ENCODE peak calls at places on chromosomes 16 and 17, in ten cellular contexts. B is GM12891, Q is uterus, M is transverse colon, X is NB4, Z is breast epithelium, V is A549, T is heart left ventricle, K is GM12892, P is adrenal gland. H is an unnamed sample.

GRCh38 chr16:84022641-84023040 is 20.0 kb downstream of the SLC38A8 start:
- DNase-seq in P (no peak), V (no peak), T (no peak), X (no peak), Z (no peak), B (no peak), Q (no peak), K (no peak), M (no peak), H (no peak)

GRCh38 chr17:44110011-44110686 is 13.3 kb downstream of the HDAC5 start:
- DNase-seq in M (no peak), B (no peak), P (no peak), Q (no peak), T (no peak), V (no peak), K (no peak), X (no peak), Z (no peak), H (no peak)

GRCh38 chr17:4966844-4967538 is 626 bp downstream of the SPAG7 start:
- DNase-seq in M (peak), K (peak), T (peak), Z (peak), B (peak), P (peak), V (peak), Q (peak), X (peak), H (peak)

GRCh38 chr16:64253114-64253513 is 868.7 kb downstream of the CDH11 start:
- DNase-seq in T (no peak), K (no peak), Z (no peak), V (no peak), X (no peak), Q (no peak), B (no peak), P (no peak), M (no peak), H (no peak)

GRCh38 chr16:8924214-8924613 is 39.5 kb downstream of the USP7 start:
- DNase-seq in T (peak), X (no peak), V (no peak), Z (no peak), K (no peak), M (peak), B (no peak), Q (no peak), P (peak), H (no peak)

GRCh38 chr17:75996665-75997590 is 3.7 kb upstream of the CDK3 start:
- DNase-seq in B (peak), Z (peak), V (no peak), P (no peak), T (no peak), X (peak), M (peak), Q (no peak), K (no peak), H (peak)

GRCh38 chr16:15811778-15812750 is 44.8 kb downstream of the MYH11 start:
- DNase-seq in X (peak), K (no peak), B (no peak), Q (no peak), P (no peak), T (no peak), V (peak), M (no peak), Z (peak), H (peak)

GRCh38 chr17:61250335-61250890 is 149.2 kb upstream of the TBX2 start:
- DNase-seq in T (no peak), B (no peak), K (no peak), Z (no peak), Q (no peak), V (peak), P (no peak), M (no peak), X (peak), H (no peak)

GRCh38 chr17:28935744-28936460 is 15.4 kb downstream of the PHF12 start:
- DNase-seq in M (no peak), P (no peak), V (no peak), B (no peak), X (no peak), K (no peak), T (no peak), Q (no peak), Z (no peak), H (no peak)

GRCh38 chr17:64500923-64501765 is 4.3 kb upstream of the POLG2 start:
- DNase-seq in B (no peak), M (no peak), T (no peak), K (no peak), P (no peak), V (no peak), X (no peak), Z (no peak), Q (no peak), H (no peak)
- TF ChIP-seq POLR2A in B (peak), M (no peak), T (no peak), K (peak), P (no peak), V (no peak), X (no peak), Z (no peak), Q (no peak), H (no peak)

DNA sequence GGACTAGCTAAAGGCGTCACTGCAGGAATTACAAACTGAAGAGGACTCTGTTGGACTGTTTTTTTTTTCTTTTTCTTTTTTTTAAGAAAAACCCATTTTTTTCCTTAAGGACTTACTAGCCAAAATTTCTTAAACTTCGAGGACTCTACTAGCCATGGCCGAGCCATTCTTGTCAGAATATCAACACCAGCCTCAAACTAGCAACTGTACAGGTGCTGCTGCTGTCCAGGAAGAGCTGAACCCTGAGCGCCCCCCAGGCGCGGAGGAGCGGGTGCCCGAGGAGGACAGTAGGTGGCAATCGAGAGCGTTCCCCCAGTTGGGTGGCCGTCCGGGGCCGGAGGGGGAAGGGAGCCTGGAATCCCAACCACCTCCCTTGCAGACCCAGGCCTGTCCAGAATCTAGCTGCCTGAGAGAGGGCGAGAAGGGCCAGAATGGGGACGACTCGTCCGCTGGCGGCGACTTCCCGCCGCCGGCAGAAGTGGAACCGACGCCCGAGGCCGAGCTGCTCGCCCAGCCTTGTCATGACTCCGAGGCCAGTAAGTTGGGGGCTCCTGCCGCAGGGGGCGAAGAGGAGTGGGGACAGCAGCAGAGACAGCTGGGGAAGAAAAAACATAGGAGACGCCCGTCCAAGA is 878 bp downstream of the HEXIM1 start:
- DNase-seq in K (peak), Z (peak), V (peak), M (peak), P (peak), T (peak), B (peak), Q (peak), X (peak), H (peak)
- TF ChIP-seq POLR2A in K (peak), Z (no peak), V (peak), M (peak), P (peak), T (peak), B (no peak), Q (peak), X (no peak), H (no peak)

GRCh38 chr17:64506201-64506575 is at the start of gene DDX5:
- DNase-seq in V (peak), T (peak), Z (peak), X (no peak), K (peak), B (peak), Q (peak), M (peak), P (peak), H (peak)

GRCh38 chr17:64504769-64505319 is 1.2 kb downstream of the DDX5 start:
- DNase-seq in K (no peak), T (no peak), Q (peak), Z (no peak), B (no peak), V (peak), M (no peak), X (no peak), P (no peak), H (peak)

GRCh38 chr17:64503821-64504768 is 2.0 kb downstream of the DDX5 start:
- DNase-seq in T (no peak), P (no peak), K (no peak), Z (no peak), V (no peak), M (no peak), X (no peak), Q (no peak), B (no peak), H (no peak)

GRCh38 chr17:64506576-64507417 is at the start of gene CEP95:
- DNase-seq in M (peak), Z (peak), P (peak), X (peak), T (peak), Q (peak), B (peak), V (no peak), K (peak), H (peak)

GRCh38 chr17:64505320-64506200 is 529 bp downstream of the DDX5 start:
- DNase-seq in X (peak), P (peak), M (peak), B (peak), Z (peak), T (peak), Q (peak), V (peak), K (peak), H (peak)
- TF ChIP-seq POLR2A in X (peak), P (peak), M (peak), B (no peak), Z (peak), T (peak), Q (peak), V (peak), K (peak), H (no peak)

GRCh38 chr17:58414596-58414997 is 2.7 kb downstream of the RNF43 start:
- DNase-seq in Z (no peak), T (no peak), B (no peak), V (no peak), X (no peak), M (no peak), K (no peak), Q (no peak), P (no peak), H (peak)

GRCh38 chr17:58415371-58416055 is 1.8 kb downstream of the RNF43 start:
- DNase-seq in P (peak), K (no peak), Q (no peak), X (no peak), B (no peak), T (peak), M (peak), V (no peak), Z (no peak), H (peak)

GRCh38 chr17:58416396-58416795 is 938 bp downstream of the RNF43 start:
- DNase-seq in P (no peak), T (no peak), Z (no peak), X (no peak), Q (no peak), K (no peak), M (no peak), V (no peak), B (no peak), H (no peak)

GRCh38 chr17:58416937-58417299 is 416 bp downstream of the RNF43 start:
- DNase-seq in Q (no peak), X (no peak), T (no peak), B (no peak), M (no peak), Z (no peak), P (no peak), V (no peak), K (no peak), H (no peak)

GRCh38 chr17:58417300-58418092 is at the start of gene RNF43:
- DNase-seq in T (peak), Z (peak), V (peak), Q (peak), K (peak), P (peak), X (peak), B (peak), M (peak), H (peak)
- TF ChIP-seq POLR2A in T (peak), Z (peak), V (no peak), Q (peak), K (no peak), P (peak), X (no peak), B (no peak), M (peak), H (no peak)

GRCh38 chr17:79680381-79680780 is 50.4 kb upstream of the ENPP7 start:
- DNase-seq in V (no peak), P (no peak), X (no peak), Z (no peak), T (no peak), Q (no peak), B (no peak), M (no peak), K (no peak), H (no peak)

GRCh38 chr17:79678091-79678731 is 52.5 kb upstream of the ENPP7 start:
- DNase-seq in X (no peak), P (no peak), B (no peak), K (no peak), V (no peak), Q (no peak), T (no peak), M (no peak), Z (no peak), H (no peak)

GRCh38 chr17:79679631-79680340 is 51.0 kb upstream of the ENPP7 start:
- DNase-seq in M (no peak), P (no peak), K (no peak), T (no peak), Q (no peak), X (no peak), Z (no peak), V (no peak), B (no peak), H (no peak)

GRCh38 chr17:79677646-79678045 is 53.1 kb upstream of the ENPP7 start:
- DNase-seq in T (no peak), M (no peak), V (no peak), P (no peak), B (no peak), Q (no peak), Z (no peak), X (no peak), K (no peak), H (no peak)

GRCh38 chr17:79678856-79679255 is 51.9 kb upstream of the ENPP7 start:
- DNase-seq in T (no peak), V (no peak), Z (no peak), K (no peak), Q (no peak), B (no peak), M (no peak), P (no peak), X (no peak), H (no peak)
- TF ChIP-seq POLR2A in T (no peak), V (no peak), Z (no peak), K (no peak), Q (no peak), B (no peak), M (no peak), P (no peak), X (no peak), H (no peak)

GRCh38 chr17:38428643-38429371 is 543 bp downstream of the ARHGAP23 start:
- DNase-seq in K (no peak), T (peak), B (no peak), V (no peak), M (peak), Q (peak), P (peak), Z (no peak), X (peak), H (no peak)
- TF ChIP-seq POLR2A in K (no peak), T (peak), B (no peak), V (no peak), M (no peak), Q (peak), P (peak), Z (no peak), X (no peak), H (no peak)

DNA sequence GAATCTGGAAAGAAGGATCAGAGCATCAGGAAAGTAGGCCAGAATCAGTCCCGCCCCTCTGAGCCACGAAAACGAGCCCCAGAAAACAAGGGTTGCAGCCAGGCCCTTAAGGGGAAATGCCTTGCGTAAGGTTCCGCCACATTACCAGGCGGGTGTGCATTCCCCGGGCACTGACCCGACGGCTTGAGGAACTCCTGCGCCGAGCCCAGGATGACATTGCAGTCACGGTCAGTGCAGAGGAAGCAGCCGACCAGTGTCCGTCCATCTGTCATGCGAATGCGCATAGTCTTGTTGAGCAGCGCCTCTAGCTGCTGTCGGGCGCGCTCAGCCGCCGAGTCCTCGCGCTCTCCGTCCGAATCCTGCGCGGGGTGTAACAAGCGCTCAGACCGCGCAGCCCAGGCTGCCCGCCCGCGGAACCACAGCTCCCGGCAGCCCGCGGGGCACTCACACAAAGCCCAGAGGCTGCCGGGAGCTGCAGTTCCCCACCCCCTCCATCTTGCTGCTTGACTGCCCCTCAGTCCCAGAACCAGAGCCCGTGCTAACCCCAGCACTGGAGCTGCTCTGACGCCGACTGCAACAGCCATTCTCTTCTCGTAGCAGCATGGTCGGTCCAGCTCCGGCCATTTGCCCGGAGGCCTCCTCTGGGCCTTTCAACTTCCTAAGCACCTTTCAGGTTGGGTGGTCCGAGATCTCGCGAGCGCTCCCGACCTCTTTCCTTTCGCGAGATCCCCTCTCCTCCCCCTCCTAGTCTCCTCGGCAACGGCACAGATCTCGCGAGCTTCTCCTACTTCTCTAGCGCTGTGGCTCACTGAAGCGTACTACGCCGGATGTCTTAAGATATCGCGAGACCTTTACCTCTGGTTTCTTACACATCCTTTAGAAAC is at the start of gene NAA38:
- DNase-seq in X (peak), T (peak), Q (peak), V (peak), K (peak), P (peak), B (peak), Z (peak), M (peak), H (peak)
- TF ChIP-seq POLR2A in X (peak), T (peak), Q (peak), V (peak), K (peak), P (peak), B (peak), Z (no peak), M (peak), H (no peak)

GRCh38 chr17:31491794-31492171 is 100.3 kb downstream of the RAB11FIP4 start:
- DNase-seq in P (no peak), Z (no peak), X (no peak), Q (no peak), M (no peak), B (no peak), K (no peak), T (no peak), V (no peak), H (no peak)

GRCh38 chr17:31489295-31490018 is 98.0 kb downstream of the RAB11FIP4 start:
- DNase-seq in K (no peak), T (no peak), Q (no peak), M (peak), V (no peak), Z (no peak), B (no peak), P (no peak), X (peak), H (no peak)

GRCh38 chr17:31492206-31492605 is 100.7 kb downstream of the RAB11FIP4 start:
- DNase-seq in T (no peak), Z (no peak), Q (no peak), P (no peak), V (no peak), K (no peak), M (no peak), B (no peak), X (no peak), H (no peak)

GRCh38 chr17:31490019-31490383 is 98.5 kb downstream of the RAB11FIP4 start:
- DNase-seq in T (no peak), K (no peak), M (no peak), B (no peak), V (no peak), P (no peak), Q (no peak), Z (no peak), X (no peak), H (no peak)

GRCh38 chr17:31490991-31491793 is 99.7 kb downstream of the RAB11FIP4 start:
- DNase-seq in B (peak), Z (no peak), K (peak), P (no peak), V (no peak), X (peak), M (peak), Q (no peak), T (no peak), H (no peak)
- TF ChIP-seq POLR2A in B (no peak), Z (no peak), K (no peak), P (no peak), V (no peak), X (no peak), M (no peak), Q (no peak), T (no peak), H (no peak)

H was measured in testis.